ENCODE peak calls at places on chromosomes 7 and 10, in seven cellular contexts. D is IMR-90, Y is GM23248, A is kidney, F is endothelial cell of umbilical vein, H is neural progenitor cell, G is PC-3. Q is an unnamed sample.

GRCh38 chr7:43647772-43648643 is 65.1 kb downstream of the STK17A start:
- DNase-seq in D (peak), Y (peak), A (peak), F (peak), H (no peak), G (peak), Q (peak)

GRCh38 chr10:103504181-103504783 is 10.8 kb downstream of the NEURL1 start:
- DNase-seq in D (peak), Y (peak), A (peak), F (peak), H (no peak), G (peak), Q (peak)

GRCh38 chr10:79248341-79248931 is 98.8 kb upstream of the PPIF start:
- DNase-seq in D (no peak), Y (no peak), A (no peak), F (no peak), H (no peak), G (no peak), Q (peak)

GRCh38 chr10:35421553-35422178 is 85.4 kb downstream of the CCNY start:
- DNase-seq in D (peak), Y (peak), A (no peak), F (peak), H (no peak), G (peak), Q (peak)

GRCh38 chr10:7159928-7160327 is 250.9 kb downstream of the SFMBT2 start:
- DNase-seq in D (no peak), Y (no peak), A (no peak), F (no peak), H (no peak), G (no peak), Q (no peak)

GRCh38 chr7:103348452-103348851 is 1.0 kb downstream of the PSMC2 start:
- DNase-seq in D (no peak), Y (peak), A (no peak), F (peak), H (no peak), G (no peak), Q (no peak)

GRCh38 chr7:7569615-7570014 is 2.9 kb downstream of the MIOS start:
- DNase-seq in D (no peak), Y (no peak), A (no peak), F (no peak), H (no peak), G (no peak), Q (no peak)

GRCh38 chr7:92987095-92987494 is 130.7 kb downstream of the SAMD9 start:
- DNase-seq in D (peak), Y (peak), A (no peak), F (no peak), H (no peak), G (no peak), Q (peak)

GRCh38 chr10:119253433-119254174 is 46.2 kb downstream of the GRK5 start:
- DNase-seq in D (peak), Y (peak), A (peak), F (peak), H (peak), G (peak), Q (peak)

GRCh38 chr7:116785851-116786250 is 76.5 kb upstream of the CAPZA2 start:
- DNase-seq in D (no peak), Y (no peak), A (no peak), F (no peak), H (no peak), G (no peak), Q (peak)

GRCh38 chr10:89633484-89633883 is 11.6 kb downstream of the PANK1 start:
- DNase-seq in D (peak), Y (peak), A (no peak), F (no peak), H (no peak), G (peak), Q (peak)

GRCh38 chr7:115603416-115603815 is 427.1 kb downstream of the TFEC start:
- DNase-seq in D (no peak), Y (no peak), A (no peak), F (no peak), H (no peak), G (no peak), Q (no peak)

GRCh38 chr10:122225324-122225723 is 45.8 kb upstream of the BTBD16 start:
- DNase-seq in D (no peak), Y (no peak), A (no peak), F (no peak), H (no peak), G (no peak), Q (no peak)

GRCh38 chr10:131113892-131114291 is 197.6 kb downstream of the TCERG1L start:
- DNase-seq in D (no peak), Y (no peak), A (no peak), F (no peak), H (no peak), G (peak), Q (no peak)

GRCh38 chr7:13797545-13797944 is 191.9 kb downstream of the ETV1 start:
- DNase-seq in D (no peak), Y (no peak), A (no peak), F (peak), H (no peak), G (no peak), Q (no peak)

GRCh38 chr7:46156039-46156438 is 235.0 kb upstream of the IGFBP3 start:
- DNase-seq in D (no peak), Y (no peak), A (no peak), F (no peak), H (no peak), G (no peak), Q (no peak)

GRCh38 chr10:6083523-6084475 is 5.0 kb upstream of the RBM17 start:
- DNase-seq in D (peak), Y (peak), A (no peak), F (peak), H (no peak), G (no peak), Q (peak)

GRCh38 chr7:16114633-16115032 is 306.7 kb downstream of the CRPPA start:
- DNase-seq in D (peak), Y (peak), A (no peak), F (peak), H (no peak), G (peak), Q (peak)

GRCh38 chr10:83677795-83678194 is 461.5 kb upstream of the GHITM start:
- DNase-seq in D (no peak), Y (no peak), A (no peak), F (no peak), H (no peak), G (no peak), Q (no peak)

GRCh38 chr10:35470535-35470934 is 134.2 kb downstream of the CCNY start:
- DNase-seq in D (no peak), Y (peak), A (no peak), F (peak), H (peak), G (no peak), Q (no peak)

GRCh38 chr7:4195650-4196049 is 486.4 kb upstream of the FOXK1 start:
- DNase-seq in D (no peak), Y (no peak), A (peak), F (no peak), H (no peak), G (no peak), Q (no peak)

GRCh38 chr10:56605043-56605442 is 244.0 kb upstream of the ZWINT start:
- DNase-seq in D (no peak), Y (no peak), A (peak), F (no peak), H (peak), G (no peak), Q (no peak)

GRCh38 chr7:105590793-105591192 is 9.5 kb upstream of the EFCAB10 start:
- DNase-seq in D (no peak), Y (no peak), A (no peak), F (no peak), H (no peak), G (no peak), Q (no peak)

GRCh38 chr10:33279276-33279675 is 55.2 kb downstream of the NRP1 start:
- DNase-seq in D (peak), Y (peak), A (no peak), F (no peak), H (no peak), G (no peak), Q (peak)

DNA sequence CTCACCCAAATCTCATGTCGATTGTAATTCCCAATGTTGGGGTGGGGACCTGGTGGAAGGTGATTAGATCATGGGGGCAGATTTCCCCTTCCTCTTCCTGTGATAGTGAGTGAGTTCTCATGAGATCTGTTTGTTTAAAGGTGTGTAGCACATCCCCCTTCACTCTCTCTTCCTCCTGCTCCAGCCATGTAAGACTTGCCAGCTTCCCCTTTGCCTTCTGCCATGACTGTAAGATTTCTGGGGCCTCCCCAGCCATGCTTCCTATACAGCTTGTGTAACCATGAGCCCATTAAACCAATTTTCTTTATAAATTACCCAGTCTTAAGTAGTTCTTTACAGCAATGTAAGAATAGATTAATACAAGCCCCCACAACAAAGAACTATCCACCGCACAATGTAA is 109.9 kb upstream of the JAZF1 start:
- DNase-seq in D (no peak), Y (no peak), A (no peak), F (no peak), H (no peak), G (no peak), Q (no peak)
- H3K9ac ChIP-seq in D (no peak), Y (no peak), A (no peak), F (no peak), H (no peak), G (no peak), Q (no peak)

GRCh38 chr7:28682136-28682535 is 269.8 kb downstream of the CREB5 start:
- DNase-seq in D (no peak), Y (no peak), A (no peak), F (no peak), H (no peak), G (no peak), Q (no peak)
- H3K9ac ChIP-seq in D (no peak), Y (no peak), A (no peak), F (no peak), H (no peak), G (no peak), Q (no peak)

DNA sequence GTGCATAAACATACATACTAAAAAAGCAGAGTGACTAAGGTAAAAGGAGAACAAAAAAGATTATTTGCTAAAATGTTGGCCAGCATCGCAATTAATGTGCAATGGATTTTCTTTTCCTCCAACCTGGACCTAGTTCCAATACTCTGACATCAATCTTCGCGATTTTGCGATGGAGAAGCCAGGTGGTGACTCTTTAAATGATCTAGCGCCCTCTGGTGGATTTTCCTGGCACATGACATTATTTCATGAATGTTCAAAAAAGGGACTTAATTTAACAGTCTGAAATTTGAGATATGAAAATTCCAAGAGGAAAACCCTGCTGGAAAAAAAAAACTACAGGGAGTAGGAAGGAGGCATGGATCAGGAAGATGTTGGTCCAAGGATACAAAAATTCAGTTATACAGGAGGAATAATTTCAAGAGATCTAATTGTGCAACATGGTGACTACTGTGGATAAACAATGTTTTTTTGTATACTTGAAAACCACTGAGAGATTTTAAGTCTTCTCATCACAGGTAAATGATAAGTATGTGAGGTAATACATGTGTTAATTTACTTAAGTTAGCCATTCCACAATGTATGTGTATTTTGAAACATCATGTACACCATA is 4.3 kb upstream of the KCNMA1 start:
- DNase-seq in D (peak), Y (peak), A (no peak), F (peak), H (peak), G (peak), Q (peak)
- H3K9ac ChIP-seq in D (no peak), Y (no peak), A (no peak), F (no peak), H (no peak), G (no peak), Q (no peak)

GRCh38 chr10:63862860-63863259 is 341.7 kb downstream of the REEP3 start:
- DNase-seq in D (no peak), Y (no peak), A (no peak), F (no peak), H (no peak), G (no peak), Q (no peak)
- H3K9ac ChIP-seq in D (no peak), Y (no peak), A (no peak), F (no peak), H (no peak), G (no peak), Q (no peak)

DNA sequence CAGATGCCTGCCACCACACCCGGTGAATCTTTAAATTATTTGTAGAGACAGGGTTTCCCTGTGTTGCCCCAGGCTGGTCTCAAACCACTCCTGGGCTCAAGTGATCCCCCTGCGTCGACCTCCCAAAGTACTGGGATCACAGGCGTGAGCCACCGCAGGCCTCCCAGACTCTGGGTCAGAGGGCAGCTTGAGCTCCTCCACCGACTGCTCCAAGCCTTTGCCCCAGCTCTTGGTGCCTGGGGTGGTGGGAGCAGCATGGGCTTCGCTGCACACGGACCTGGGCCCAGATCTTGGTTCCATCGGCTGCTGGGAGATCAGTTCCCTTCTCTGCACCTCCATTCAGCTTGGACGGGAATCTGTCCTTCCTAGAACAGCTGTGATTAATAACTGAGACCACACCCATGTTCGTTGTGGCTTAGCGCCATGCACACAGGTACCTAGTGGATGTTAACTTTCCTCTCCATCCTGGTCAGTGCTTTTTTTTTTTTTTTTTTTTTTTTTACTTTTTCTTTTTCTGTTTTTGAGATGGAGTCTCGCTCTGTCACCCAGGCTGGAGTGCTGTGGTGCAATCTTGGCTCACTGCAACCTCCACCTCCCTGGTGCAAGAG is 125.3 kb downstream of the CUX1 start:
- DNase-seq in D (no peak), Y (no peak), A (no peak), F (no peak), H (no peak), G (peak), Q (no peak)
- H3K9ac ChIP-seq in D (no peak), Y (peak), A (no peak), F (no peak), H (no peak), G (peak), Q (peak)

DNA sequence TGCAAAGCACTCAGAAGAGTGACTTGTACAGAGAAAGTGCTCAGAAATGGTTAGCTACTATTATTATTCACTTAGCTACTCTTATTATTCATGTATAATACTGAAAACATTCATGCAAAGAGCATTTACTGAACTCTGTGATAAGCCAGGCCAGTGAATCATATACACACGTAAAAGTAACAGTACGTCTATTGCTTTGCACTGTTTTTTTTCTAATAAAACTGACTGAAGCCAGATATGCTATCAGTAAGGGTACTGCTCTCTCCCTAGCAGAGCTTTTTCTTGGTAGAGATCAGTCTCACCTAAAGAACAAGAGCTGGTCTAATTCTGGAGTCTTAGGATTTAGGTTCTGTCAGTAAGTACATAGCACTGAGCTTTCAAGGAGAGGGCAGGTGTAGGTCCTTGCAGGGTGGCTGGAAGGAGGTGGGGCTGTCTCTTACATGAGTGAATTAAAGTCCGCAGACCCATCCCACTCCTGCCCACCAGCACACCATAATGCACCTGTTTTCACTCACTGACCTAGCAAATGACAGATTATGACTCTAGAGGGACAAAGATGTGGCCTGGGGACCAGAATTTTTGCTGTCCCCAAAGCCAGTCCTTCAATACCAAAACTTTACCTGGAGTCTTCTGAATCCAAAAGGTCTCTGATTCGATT is 145.9 kb downstream of the ARID5B start:
- DNase-seq in D (peak), Y (peak), A (no peak), F (no peak), H (no peak), G (peak), Q (peak)
- H3K9ac ChIP-seq in D (peak), Y (peak), A (peak), F (no peak), H (no peak), G (peak), Q (peak)

DNA sequence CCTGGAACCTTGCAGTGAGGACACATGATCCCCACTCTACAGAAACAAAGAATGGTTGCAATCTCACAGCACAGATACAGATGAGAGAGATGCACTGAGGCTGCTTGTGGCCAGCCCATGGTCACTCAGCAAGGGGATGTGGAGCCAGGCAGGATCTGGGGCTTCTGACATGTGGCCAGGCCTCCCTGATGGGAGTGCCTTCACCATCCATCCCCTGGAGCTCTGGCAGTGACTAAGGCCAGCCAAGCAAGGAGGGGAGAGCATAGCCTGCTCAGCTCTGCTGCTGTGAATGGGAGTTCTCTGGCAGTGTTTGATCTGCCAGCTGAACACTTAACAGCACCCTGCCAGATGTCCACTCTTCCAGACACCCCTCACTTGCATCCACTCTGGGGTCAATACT is 19.8 kb downstream of the C10orf71 start:
- DNase-seq in D (no peak), Y (no peak), A (no peak), F (no peak), H (no peak), G (no peak), Q (no peak)
- H3K9ac ChIP-seq in D (no peak), Y (no peak), A (no peak), F (no peak), H (no peak), G (no peak), Q (no peak)

Q was measured in astrocyte.